ENCODE peak calls at places on chromosomes 3 and 15, in five cellular contexts. M is Panc1, H is colonic mucosa, V is neural progenitor cell, A is stomach. Z is an unnamed sample. For H3K4me1, the result is how much of the 10 kb centered on the place peaks cover.

GRCh38 chr3:193757457-193757856 is 164.4 kb downstream of the OPA1 start:
- DNase-seq in M (no peak), H (no peak), V (no peak), A (no peak), Z (no peak)

GRCh38 chr15:78449220-78449999 is 11.4 kb downstream of the IREB2 start:
- DNase-seq in M (no peak), H (no peak), V (no peak), A (no peak), Z (no peak)

GRCh38 chr3:129549006-129549800 is 6.2 kb downstream of the H1-8 start:
- DNase-seq in M (no peak), H (no peak), V (no peak), A (no peak), Z (no peak)

GRCh38 chr3:43915546-43915945 is 224.8 kb downstream of the ABHD5 start:
- DNase-seq in M (no peak), H (no peak), V (no peak), A (no peak), Z (no peak)

GRCh38 chr3:138946554-138947302 is at the start of the genes FOXL2 and FOXL2NB:
- DNase-seq in M (no peak), H (no peak), V (peak), A (no peak), Z (no peak)

GRCh38 chr3:132984181-132984580 is 54.0 kb upstream of the TMEM108 start:
- DNase-seq in M (no peak), H (no peak), V (no peak), A (no peak), Z (no peak)

GRCh38 chr3:65902304-65902793 is 136.4 kb downstream of the MAGI1 start:
- DNase-seq in M (no peak), H (peak), V (peak), A (peak), Z (no peak)

GRCh38 chr3:5301671-5302297 is 114.3 kb downstream of the EDEM1 start:
- DNase-seq in M (no peak), H (no peak), V (no peak), A (no peak), Z (no peak)

GRCh38 chr3:154953538-154953937 is 126.6 kb upstream of the MME start:
- DNase-seq in M (no peak), H (no peak), V (no peak), A (no peak), Z (no peak)

GRCh38 chr3:108437439-108437838 is 73.0 kb downstream of the MYH15 start:
- DNase-seq in M (no peak), H (peak), V (no peak), A (peak), Z (no peak)

GRCh38 chr3:114384558-114384903 is 90.7 kb downstream of the TIGIT start:
- DNase-seq in M (no peak), H (no peak), V (no peak), A (no peak), Z (no peak)

GRCh38 chr15:69265347-69265955 is 33.3 kb upstream of the PAQR5 start:
- DNase-seq in M (no peak), H (no peak), V (peak), A (no peak), Z (no peak)

GRCh38 chr3:166100710-166101109 is 263.5 kb upstream of the BCHE start:
- DNase-seq in M (no peak), H (no peak), V (no peak), A (no peak), Z (no peak)

GRCh38 chr3:73602171-73602570 is 22.6 kb downstream of the PDZRN3 start:
- DNase-seq in M (no peak), H (no peak), V (no peak), A (no peak), Z (no peak)
- H3K4me1 ChIP-seq in M (under half), H (under half), V (under half), A (half or more), Z (under half)

GRCh38 chr3:50168791-50169190 is 13.7 kb downstream of the SEMA3F start:
- DNase-seq in M (no peak), H (no peak), V (peak), A (no peak), Z (no peak)
- H3K27ac ChIP-seq in M (peak), H (no peak), V (peak), A (peak), Z (no peak)

GRCh38 chr3:31562525-31562924 is 29.8 kb downstream of the STT3B start:
- DNase-seq in M (no peak), H (peak), V (peak), A (no peak), Z (peak)

GRCh38 chr3:31567036-31567435 is 34.3 kb downstream of the STT3B start:
- DNase-seq in M (no peak), H (no peak), V (peak), A (no peak), Z (no peak)

GRCh38 chr3:31568649-31569048 is 35.9 kb downstream of the STT3B start:
- DNase-seq in M (no peak), H (no peak), V (no peak), A (no peak), Z (no peak)

GRCh38 chr3:31561891-31562290 is 29.2 kb downstream of the STT3B start:
- DNase-seq in M (no peak), H (no peak), V (peak), A (no peak), Z (no peak)

GRCh38 chr3:31565288-31565687 is 32.6 kb downstream of the STT3B start:
- DNase-seq in M (no peak), H (no peak), V (no peak), A (no peak), Z (no peak)
- H3K4me1 ChIP-seq in M (under half), H (under half), V (under half), A (half or more), Z (half or more)

GRCh38 chr15:90101969-90102890 is at the start of gene IDH2:
- DNase-seq in M (no peak), H (peak), V (peak), A (peak), Z (peak)
- H3K27ac ChIP-seq in M (peak), H (peak), V (peak), A (peak), Z (peak)

GRCh38 chr3:136862611-136862951 is 573 bp downstream of the NCK1 start:
- DNase-seq in M (no peak), H (peak), V (no peak), A (peak), Z (peak)

GRCh38 chr3:136861890-136862610 is at the start of gene NCK1:
- DNase-seq in M (peak), H (peak), V (peak), A (peak), Z (peak)

GRCh38 chr3:136858381-136858780 is 3.6 kb upstream of the NCK1 start:
- DNase-seq in M (no peak), H (no peak), V (no peak), A (no peak), Z (no peak)

GRCh38 chr3:136860541-136860940 is 1.5 kb upstream of the NCK1 start:
- DNase-seq in M (no peak), H (no peak), V (peak), A (no peak), Z (no peak)

GRCh38 chr3:136862953-136863352 is 945 bp downstream of the NCK1 start:
- DNase-seq in M (no peak), H (no peak), V (no peak), A (no peak), Z (peak)
- H3K4me1 ChIP-seq in M (under half), H (under half), V (under half), A (under half), Z (under half)

GRCh38 chr15:63146684-63147083 is 10.6 kb downstream of the RPS27L start:
- DNase-seq in M (no peak), H (no peak), V (no peak), A (no peak), Z (no peak)
- H3K27ac ChIP-seq in M (no peak), H (no peak), V (no peak), A (no peak), Z (no peak)

Z was measured in CD8-positive, alpha-beta memory T cell.